ENCODE peak calls at places on chromosomes 7 and 10, in six cellular contexts. Q is Caco-2, C is aorta, I is Peyer's patch, E is transverse colon, H is astrocyte. W is an unnamed sample.

GRCh38 chr7:141587304-141587703 is 36.1 kb downstream of the AGK start:
- DNase-seq in E (no peak), C (no peak), I (no peak), Q (no peak), H (no peak), W (no peak)

GRCh38 chr10:74643586-74643956 is 182.8 kb upstream of the KAT6B start:
- DNase-seq in E (no peak), H (no peak), C (no peak), Q (no peak), I (no peak), W (no peak)

GRCh38 chr7:98040626-98041025 is 50.6 kb upstream of the OCM2 start:
- DNase-seq in Q (no peak), H (no peak), C (no peak), I (no peak), E (no peak), W (no peak)

GRCh38 chr10:50645241-50645640 is 21.5 kb upstream of the SGMS1 start:
- DNase-seq in Q (no peak), E (no peak), C (no peak), I (no peak), H (no peak), W (no peak)

GRCh38 chr10:17820943-17821342 is 11.8 kb downstream of the MRC1 start:
- DNase-seq in C (no peak), E (no peak), I (no peak), H (no peak), Q (no peak), W (no peak)

GRCh38 chr10:97332586-97333350 is 1.8 kb downstream of the FRAT2 start:
- DNase-seq in Q (no peak), I (no peak), E (peak; percentile 59), H (peak; percentile 67), C (no peak), W (no peak)

GRCh38 chr10:59561397-59562121 is 148.1 kb downstream of the SLC16A9 start:
- DNase-seq in H (peak; percentile 64), E (no peak), I (no peak), Q (no peak), C (no peak), W (no peak)

GRCh38 chr7:2266911-2267310 is 24.9 kb downstream of the NUDT1 start:
- DNase-seq in H (no peak), Q (no peak), E (no peak), I (no peak), C (no peak), W (peak; percentile 78)

GRCh38 chr10:506451-507354 is 182.8 kb downstream of the DIP2C start:
- DNase-seq in E (no peak), C (peak; percentile 63), H (no peak), I (no peak), Q (peak; percentile 32), W (no peak)

GRCh38 chr7:139603896-139604295 is 80.4 kb downstream of the CLEC2L start:
- DNase-seq in H (no peak), I (no peak), Q (no peak), C (no peak), E (no peak), W (no peak)

GRCh38 chr10:114940735-114941134 is 2.7 kb downstream of the TRUB1 start:
- DNase-seq in H (peak; percentile 30), C (no peak), I (no peak), E (no peak), Q (no peak), W (no peak)

GRCh38 chr7:140541513-140542192 is 62.3 kb upstream of the MKRN1 start:
- DNase-seq in I (no peak), Q (peak; percentile 42), H (peak; percentile 93), E (peak; percentile 64), C (no peak), W (peak; percentile 77)

GRCh38 chr10:130963786-130964522 is 347.6 kb downstream of the TCERG1L start:
- DNase-seq in H (no peak), C (peak; percentile 19), I (no peak), E (no peak), Q (no peak), W (no peak)

GRCh38 chr10:133125901-133126300 is 34.1 kb upstream of the KNDC1 start:
- DNase-seq in I (no peak), E (no peak), Q (no peak), H (no peak), C (peak; percentile 55), W (no peak)

GRCh38 chr7:1156782-1157535 is 3.0 kb downstream of the ZFAND2A start:
- DNase-seq in I (no peak), H (peak; percentile 31), Q (peak; percentile 71), E (peak; percentile 63), C (no peak), W (peak; percentile 88)
- H3K36me3 ChIP-seq in I (no peaks in the 10 kb centered on the region), H (peaks cover 28% of the 10 kb centered on the region), Q (peaks cover 2% of the 10 kb centered on the region), E (no peaks in the 10 kb centered on the region), C (peaks cover 9% of the 10 kb centered on the region), W (peaks cover 63% of the 10 kb centered on the region)

DNA sequence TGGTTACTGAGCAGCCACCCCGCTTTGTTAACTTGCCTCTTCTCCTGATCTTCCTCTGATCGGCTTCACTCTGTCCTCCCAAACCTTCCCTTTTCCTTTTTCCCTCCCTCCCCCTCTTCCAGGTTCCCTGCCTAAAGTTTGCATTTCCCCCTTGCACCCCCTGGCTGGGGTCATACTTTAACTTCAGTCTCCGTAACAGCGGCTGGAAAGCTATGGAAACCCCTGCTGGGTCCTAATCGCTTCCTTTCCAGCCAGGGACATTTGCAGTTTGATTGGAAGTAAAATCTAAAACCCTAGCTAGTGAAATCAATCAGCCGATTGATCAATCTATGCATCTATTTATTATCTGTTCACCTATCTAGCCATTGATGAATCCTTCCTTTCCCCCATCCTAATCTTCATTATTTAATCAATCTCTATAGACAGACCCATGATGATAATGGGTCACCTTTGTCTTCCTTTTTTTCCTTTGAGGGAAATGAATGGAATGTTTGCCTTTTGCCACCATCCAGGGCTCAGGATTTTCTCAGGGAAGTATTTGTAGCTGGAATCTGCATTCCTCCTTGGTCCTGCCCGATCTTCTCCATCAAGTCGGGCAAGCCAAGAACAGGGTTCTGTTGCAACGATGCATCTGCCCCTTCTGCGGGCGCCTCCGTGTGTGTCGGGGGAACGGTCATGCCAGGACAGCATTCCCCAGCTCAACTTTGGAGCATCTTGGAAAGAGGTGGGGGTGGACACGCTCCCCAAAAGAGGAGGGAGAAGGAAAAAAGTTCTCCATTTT is 8.8 kb downstream of the GATA3 start:
- DNase-seq in I (no peak), Q (no peak), C (no peak), H (no peak), E (no peak), W (no peak)
- H3K4me3 ChIP-seq in I (no peak overlapping the region), Q (no peak overlapping the region), C (no peak overlapping the region), H (no peak overlapping the region), E (no peak overlapping the region), W (no peak overlapping the region)

GRCh38 chr10:20005638-20006037 is 189.4 kb downstream of the PLXDC2 start:
- DNase-seq in E (no peak), Q (no peak), H (no peak), I (no peak), C (no peak), W (no peak)
- H3K4me1 ChIP-seq in E (no peaks in the 10 kb centered on the region), Q (no peaks in the 10 kb centered on the region), H (peaks cover 10% of the 10 kb centered on the region), I (no peaks in the 10 kb centered on the region), C (peaks cover 18% of the 10 kb centered on the region), W (no peaks in the 10 kb centered on the region)

DNA sequence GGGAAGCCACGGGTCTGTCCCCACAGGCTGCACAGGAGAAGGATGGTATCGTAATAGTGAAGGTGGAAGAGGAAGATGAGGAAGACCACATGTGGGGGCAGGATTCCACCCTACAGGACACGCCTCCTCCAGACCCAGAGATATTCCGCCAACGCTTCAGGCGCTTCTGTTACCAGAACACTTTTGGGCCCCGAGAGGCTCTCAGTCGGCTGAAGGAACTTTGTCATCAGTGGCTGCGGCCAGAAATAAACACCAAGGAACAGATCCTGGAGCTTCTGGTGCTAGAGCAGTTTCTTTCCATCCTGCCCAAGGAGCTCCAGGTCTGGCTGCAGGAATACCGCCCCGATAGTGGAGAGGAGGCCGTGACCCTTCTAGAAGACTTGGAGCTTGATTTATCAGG is 8.1 kb downstream of the ZKSCAN1 start:
- DNase-seq in Q (no peak), I (no peak), E (no peak), C (no peak), H (no peak), W (no peak)
- H3K36me3 ChIP-seq in Q (peaks cover 2% of the 10 kb centered on the region), I (peaks cover 4% of the 10 kb centered on the region), E (no peaks in the 10 kb centered on the region), C (peaks cover 4% of the 10 kb centered on the region), H (peaks cover 34% of the 10 kb centered on the region), W (peaks cover 78% of the 10 kb centered on the region)

GRCh38 chr10:99996934-99997648 is 12.7 kb downstream of the DNMBP start:
- DNase-seq in Q (no peak), I (no peak), H (no peak), C (no peak), E (no peak), W (no peak)

GRCh38 chr10:100000109-100000502 is 9.6 kb downstream of the DNMBP start:
- DNase-seq in I (no peak), H (no peak), C (no peak), Q (no peak), E (no peak), W (no peak)

GRCh38 chr10:99995713-99996112 is 14.0 kb downstream of the DNMBP start:
- DNase-seq in I (no peak), C (no peak), Q (no peak), H (no peak), E (peak; percentile 20), W (no peak)

GRCh38 chr10:99994801-99995200 is 14.9 kb downstream of the DNMBP start:
- DNase-seq in Q (no peak), I (no peak), C (no peak), E (no peak), H (no peak), W (no peak)

GRCh38 chr10:99999319-100000108 is 10.2 kb downstream of the DNMBP start:
- DNase-seq in I (no peak), H (no peak), C (no peak), E (no peak), Q (no peak), W (no peak)
- H3K4me3 ChIP-seq in I (no peak overlapping the region), H (no peak overlapping the region), C (no peak overlapping the region), E (no peak overlapping the region), Q (no peak overlapping the region), W (no peak overlapping the region)

GRCh38 chr10:36068542-36068941 is 426.4 kb upstream of the FZD8 start:
- DNase-seq in I (no peak), C (no peak), Q (no peak), H (no peak), E (no peak), W (no peak)
- H3K4me1 ChIP-seq in I (no peaks in the 10 kb centered on the region), C (no peaks in the 10 kb centered on the region), Q (no peaks in the 10 kb centered on the region), H (no peaks in the 10 kb centered on the region), E (no peaks in the 10 kb centered on the region), W (no peaks in the 10 kb centered on the region)

DNA sequence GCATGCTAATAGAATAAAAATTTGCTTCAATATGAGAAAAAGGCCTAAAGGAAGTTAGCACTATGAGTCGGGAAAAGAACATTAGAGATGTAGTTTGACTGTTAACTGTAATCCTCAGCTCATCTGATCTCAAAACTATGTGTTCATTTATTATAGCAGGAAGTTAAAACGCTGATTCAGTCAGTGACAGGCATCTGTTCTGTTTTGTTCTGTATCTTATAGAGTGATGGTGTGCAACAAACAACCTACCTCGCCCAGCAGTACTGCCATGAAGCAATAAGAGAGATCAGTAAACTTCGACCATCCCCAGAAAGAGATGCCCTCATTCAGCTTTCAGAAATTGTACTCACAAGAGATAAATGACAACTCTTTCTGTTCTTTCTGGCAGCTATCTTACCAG is 48.6 kb downstream of the PDSS1 start:
- DNase-seq in C (no peak), Q (no peak), H (no peak), E (no peak), I (no peak), W (no peak)
- H3K36me3 ChIP-seq in C (no peaks in the 10 kb centered on the region), Q (peaks cover 2% of the 10 kb centered on the region), H (peaks cover 30% of the 10 kb centered on the region), E (no peaks in the 10 kb centered on the region), I (no peaks in the 10 kb centered on the region), W (peaks cover 64% of the 10 kb centered on the region)

W was measured in SJSA1.